ENCODE peak calls at places on chromosomes 11 and 22, in six cellular contexts. U is GM12878, A is SK-N-SH, K is H1, Y is K562, R is HepG2. C is an unnamed sample.
A peak's percentile ranks its signal among the peaks of the same experiment; 100 is the strongest.

GRCh38 chr22:45769569-45770210 is 98.1 kb downstream of the ATXN10 start:
- DNase-seq in U (no peak), A (no peak), K (no peak), Y (no peak), R (no peak), C (no peak)

GRCh38 chr22:20904008-20904979 is 12.9 kb upstream of the CRKL start:
- DNase-seq in U (no peak), A (no peak), K (no peak), Y (peak; percentile 54), R (peak; percentile 67), C (peak; percentile 86)

GRCh38 chr11:93199616-93200015 is 1.8 kb upstream of the SLC36A4 start:
- DNase-seq in U (no peak), A (no peak), K (no peak), Y (no peak), R (no peak), C (no peak)

GRCh38 chr11:17744151-17744940 is 9.8 kb downstream of the KCNC1 start:
- DNase-seq in U (no peak), A (no peak), K (no peak), Y (no peak), R (no peak), C (no peak)

GRCh38 chr11:33930317-33931021 is 38.6 kb upstream of the LMO2 start:
- DNase-seq in U (no peak), A (no peak), K (no peak), Y (no peak), R (no peak), C (peak; percentile 94)

GRCh38 chr11:120260616-120261015 is 20.7 kb downstream of the POU2F3 start:
- DNase-seq in U (no peak), A (no peak), K (no peak), Y (no peak), R (no peak), C (no peak)

GRCh38 chr11:107721207-107721606 is 9.4 kb upstream of the SLN start:
- DNase-seq in U (no peak), A (no peak), K (no peak), Y (no peak), R (no peak), C (no peak)

GRCh38 chr11:69832561-69833413 is 13.6 kb upstream of the FGF3 start:
- DNase-seq in U (no peak), A (peak; percentile 26), K (no peak), Y (no peak), R (no peak), C (no peak)

GRCh38 chr11:2549876-2550605 is 105.2 kb downstream of the KCNQ1 start:
- DNase-seq in U (no peak), A (no peak), K (no peak), Y (no peak), R (no peak), C (no peak)

GRCh38 chr11:116687458-116688201 is 85.2 kb downstream of the BUD13 start:
- DNase-seq in U (no peak), A (peak; percentile 16), K (peak; percentile 58), Y (no peak), R (peak; percentile 31), C (no peak)

GRCh38 chr22:43955883-43956286 is 643 bp downstream of the SAMM50 start:
- DNase-seq in U (no peak), A (no peak), K (no peak), Y (peak; percentile 20), R (no peak), C (no peak)

GRCh38 chr11:2518983-2519340 is 74.2 kb downstream of the KCNQ1 start:
- DNase-seq in U (no peak), A (no peak), K (no peak), Y (no peak), R (no peak), C (no peak)

GRCh38 chr11:65487467-65488272 is 11.2 kb upstream of the MALAT1 start:
- DNase-seq in U (no peak), A (peak; percentile 90), K (peak; percentile 97), Y (peak; percentile 93), R (peak; percentile 99), C (peak; percentile 89)

GRCh38 chr11:74466916-74467885 is at the start of gene KCNE3:
- DNase-seq in U (no peak), A (no peak), K (no peak), Y (peak; percentile 64), R (no peak), C (no peak)

GRCh38 chr11:108435066-108435465 is 32.3 kb downstream of the C11orf65 start:
- DNase-seq in U (no peak), A (no peak), K (no peak), Y (no peak), R (no peak), C (no peak)

GRCh38 chr11:20089357-20089756 is 70.9 kb downstream of the DBX1 start:
- DNase-seq in U (no peak), A (no peak), K (no peak), Y (no peak), R (no peak), C (no peak)

GRCh38 chr11:27611946-27612455 is 88.3 kb downstream of the BDNF start:
- DNase-seq in U (no peak), A (no peak), K (no peak), Y (no peak), R (no peak), C (no peak)

GRCh38 chr11:12150831-12151382 is 40.5 kb downstream of the MICAL2 start:
- DNase-seq in U (no peak), A (no peak), K (no peak), Y (peak; percentile 77), R (no peak), C (no peak)

GRCh38 chr22:18156878-18157713 is 7.1 kb downstream of the USP18 start:
- DNase-seq in U (no peak), A (peak; percentile 83), K (peak; percentile 54), Y (peak; percentile 77), R (peak; percentile 64), C (peak; percentile 65)

GRCh38 chr11:72805214-72805613 is 9.0 kb upstream of the ATG16L2 start:
- DNase-seq in U (no peak), A (no peak), K (no peak), Y (no peak), R (no peak), C (peak; percentile 73)

GRCh38 chr11:72812604-72812967 is 1.6 kb upstream of the ATG16L2 start:
- DNase-seq in U (no peak), A (no peak), K (no peak), Y (no peak), R (no peak), C (no peak)

GRCh38 chr11:72807021-72807693 is 7.1 kb upstream of the ATG16L2 start:
- DNase-seq in U (no peak), A (no peak), K (no peak), Y (no peak), R (peak; percentile 72), C (peak; percentile 48)

GRCh38 chr11:72807789-72808188 is 6.4 kb upstream of the ATG16L2 start:
- DNase-seq in U (no peak), A (no peak), K (no peak), Y (no peak), R (no peak), C (peak; percentile 88)

DNA sequence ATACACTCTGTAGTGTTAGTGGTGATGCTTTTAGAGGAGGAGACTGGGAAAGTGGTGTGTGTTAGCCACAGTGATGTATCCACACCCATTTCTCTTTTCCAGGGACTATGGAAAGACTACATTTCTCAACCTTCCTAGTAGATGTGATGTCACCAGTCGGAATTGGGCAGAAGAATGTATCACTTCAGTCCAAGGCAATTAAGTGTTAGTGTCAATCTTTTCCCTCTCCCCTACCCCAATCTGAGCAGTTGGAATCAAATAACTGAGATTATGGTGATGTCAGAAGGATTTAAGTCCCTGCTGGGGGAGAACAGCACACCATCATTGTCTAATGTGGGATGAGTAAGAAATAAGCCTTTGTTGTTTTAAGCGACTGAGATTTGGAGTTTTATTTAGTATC is 5.8 kb upstream of the ATG16L2 start:
- DNase-seq in U (no peak), A (no peak), K (no peak), Y (no peak), R (no peak), C (no peak)
- TF ChIP-seq GABPA in U (no peak), A (no peak), K (no peak), Y (no peak), R (no peak), C (no peak)

GRCh38 chr11:123163621-123164020 is 31.4 kb downstream of the CLMP start:
- DNase-seq in U (no peak), A (no peak), K (no peak), Y (peak; percentile 4), R (no peak), C (no peak)

GRCh38 chr11:123157995-123158394 is 37.1 kb downstream of the CLMP start:
- DNase-seq in U (no peak), A (no peak), K (no peak), Y (no peak), R (no peak), C (no peak)

GRCh38 chr11:123158609-123159008 is 36.4 kb downstream of the CLMP start:
- DNase-seq in U (no peak), A (no peak), K (no peak), Y (no peak), R (no peak), C (no peak)

GRCh38 chr11:123161386-123161785 is 33.7 kb downstream of the CLMP start:
- DNase-seq in U (no peak), A (no peak), K (no peak), Y (no peak), R (no peak), C (no peak)

GRCh38 chr11:123159146-123159857 is 35.7 kb downstream of the CLMP start:
- DNase-seq in U (no peak), A (no peak), K (no peak), Y (no peak), R (no peak), C (peak; percentile 13)
- TF ChIP-seq GABPA in U (no peak), A (no peak), K (no peak), Y (no peak), R (no peak), C (no peak)

GRCh38 chr11:101487775-101488174 is 96.0 kb downstream of the TRPC6 start:
- DNase-seq in U (no peak), A (no peak), K (no peak), Y (no peak), R (no peak), C (no peak)
- TF ChIP-seq GABPA in U (no peak), A (no peak), K (no peak), Y (no peak), R (no peak), C (no peak)

GRCh38 chr22:47056776-47057470 is 294.5 kb downstream of the TBC1D22A start:
- DNase-seq in U (no peak), A (no peak), K (no peak), Y (no peak), R (no peak), C (no peak)

GRCh38 chr22:47055073-47055355 is 292.6 kb downstream of the TBC1D22A start:
- DNase-seq in U (no peak), A (no peak), K (no peak), Y (no peak), R (no peak), C (no peak)

GRCh38 chr22:47055461-47055860 is 293.0 kb downstream of the TBC1D22A start:
- DNase-seq in U (no peak), A (no peak), K (no peak), Y (no peak), R (no peak), C (no peak)

GRCh38 chr22:47055921-47056320 is 293.5 kb downstream of the TBC1D22A start:
- DNase-seq in U (no peak), A (no peak), K (no peak), Y (no peak), R (no peak), C (no peak)

DNA sequence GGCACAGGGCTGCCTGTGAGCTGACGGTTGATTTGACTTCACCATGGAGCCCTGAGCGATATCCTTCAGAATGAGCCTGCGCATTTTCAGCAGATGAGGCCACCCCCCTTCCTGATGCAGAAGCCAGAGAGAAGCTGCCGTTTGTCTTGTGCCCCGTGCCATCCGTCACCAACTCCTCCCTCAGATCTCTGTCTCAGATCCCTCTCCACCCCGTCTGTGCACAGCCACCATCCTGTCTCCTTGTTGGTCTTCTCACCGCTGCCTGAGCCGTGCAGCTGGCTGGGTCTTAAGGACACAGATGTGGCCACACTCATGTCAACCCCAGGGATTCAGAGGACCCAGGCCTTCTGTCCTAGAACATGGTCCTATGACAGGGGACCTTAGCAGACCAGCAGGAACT is 293.9 kb downstream of the TBC1D22A start:
- DNase-seq in U (no peak), A (no peak), K (no peak), Y (no peak), R (no peak), C (no peak)
- TF ChIP-seq GABPA in U (no peak), A (no peak), K (no peak), Y (no peak), R (no peak), C (no peak)